ENCODE peak calls at places on chromosomes 11 and 22, in five cellular contexts. Q, R, N, T and S are unnamed samples.

GRCh38 chr11:36070215-36070976 is 126.5 kb downstream of the LDLRAD3 start:
- DNase-seq in Q (no peak), R (no peak), T (no peak), N (no peak), S (no peak)

GRCh38 chr22:43996170-43996980 is 27.7 kb upstream of the PARVB start:
- DNase-seq in Q (peak), T (no peak), R (no peak), N (no peak), S (no peak)

GRCh38 chr22:41905411-41906202 is 9.3 kb downstream of the SHISA8 start:
- DNase-seq in Q (no peak), R (no peak), T (no peak), N (no peak), S (no peak)

GRCh38 chr11:19350093-19350665 is 109.4 kb upstream of the E2F8 start:
- DNase-seq in T (no peak), Q (no peak), R (no peak), N (no peak), S (no peak)

GRCh38 chr22:49099496-49100124 is 728.1 kb downstream of the BRD1 start:
- DNase-seq in T (no peak), Q (no peak), N (no peak), R (no peak), S (no peak)

GRCh38 chr11:118621071-118621815 is 13.8 kb downstream of the PHLDB1 start:
- DNase-seq in R (peak), N (peak), T (peak), Q (peak), S (peak)

GRCh38 chr22:49918911-49919881 is 762 bp downstream of the CRELD2 start:
- DNase-seq in R (no peak), T (no peak), N (no peak), Q (peak), S (no peak)

GRCh38 chr11:115548878-115549528 is 44.8 kb upstream of the CADM1 start:
- DNase-seq in N (no peak), Q (no peak), R (peak), T (no peak), S (no peak)

GRCh38 chr22:17969732-17970131 is 54.6 kb downstream of the MICAL3 start:
- DNase-seq in Q (no peak), R (no peak), T (no peak), N (no peak), S (no peak)

GRCh38 chr11:111225871-111226270 is 19.7 kb upstream of the POU2AF2 start:
- DNase-seq in R (no peak), Q (no peak), T (no peak), N (no peak), S (no peak)

GRCh38 chr22:39256186-39256552 is 11.4 kb upstream of the PDGFB start:
- DNase-seq in N (no peak), Q (no peak), R (no peak), T (no peak), S (no peak)

GRCh38 chr11:126992065-126992803 is 8.3 kb downstream of the KIRREL3 start:
- DNase-seq in Q (no peak), T (no peak), N (no peak), R (no peak), S (no peak)

GRCh38 chr22:33635766-33636165 is 284.5 kb downstream of the LARGE1 start:
- DNase-seq in N (no peak), Q (no peak), R (no peak), T (no peak), S (no peak)

GRCh38 chr22:46969491-46969890 is 207.0 kb downstream of the TBC1D22A start:
- DNase-seq in N (no peak), T (no peak), Q (no peak), R (no peak), S (no peak)

GRCh38 chr22:29023172-29023796 is 38.3 kb downstream of the C22orf31 start:
- DNase-seq in R (no peak), Q (peak), N (no peak), T (no peak), S (no peak)

GRCh38 chr11:116890193-116890592 is 52.8 kb upstream of the APOA1 start:
- DNase-seq in T (no peak), R (no peak), N (no peak), Q (no peak), S (no peak)

GRCh38 chr22:27748355-27749168 is 53.0 kb downstream of the MN1 start:
- DNase-seq in N (no peak), R (no peak), T (no peak), Q (no peak), S (no peak)

GRCh38 chr11:30143098-30143705 is 87.6 kb upstream of the FSHB start:
- DNase-seq in Q (no peak), N (no peak), T (no peak), R (peak), S (no peak)

GRCh38 chr11:6319001-6319878 is 1.1 kb downstream of the CAVIN3 start:
- DNase-seq in Q (peak), R (no peak), T (no peak), N (no peak), S (peak)

GRCh38 chr22:31926969-31927368 is 17.4 kb upstream of the YWHAH start:
- DNase-seq in R (no peak), T (peak), Q (no peak), N (peak), S (no peak)